ENCODE peak calls at places on chromosomes 5 and 9, in ten cellular contexts. P is WERI-Rb-1; I is CD8-positive, alpha-beta T cell; B is uterus; G is activated CD4-positive, CD25-positive, alpha-beta regulatory T cell treated with anti-CD3 and anti-CD28 coated beads, Interleukin-2, amount 50 U/mL, for 72 hours; T is kidney glomerular epithelial cell; A is amniotic stem cell; K is GM10248; U is GM12878; W is stimulated activated CD8-positive, alpha-beta memory T cell treated with anti-CD3 and anti-CD28 coated beads, Interleukin-15, amount 100 ng/mL, for 24 hours. L is an unnamed sample.

GRCh38 chr5:134003957-134004625 is 684 bp downstream of the VDAC1 start:
- DNase-seq in P (peak; percentile 36), I (peak; percentile 30), B (peak; percentile 65), G (peak; percentile 67), T (peak; percentile 27), A (no peak), K (peak; percentile 76), U (no peak), W (peak; percentile 27), L (no peak)

GRCh38 chr5:28403846-28404245 is 1365.5 kb upstream of the CDH9 start:
- DNase-seq in P (no peak), I (no peak), B (no peak), G (no peak), T (peak; percentile 33), A (no peak), K (no peak), U (no peak), W (no peak), L (no peak)

GRCh38 chr9:73655363-73655762 is 503.7 kb downstream of the ANXA1 start:
- DNase-seq in P (no peak), I (no peak), B (no peak), G (no peak), T (no peak), A (no peak), K (no peak), U (no peak), W (no peak), L (no peak)

GRCh38 chr5:141747646-141748229 is 65.7 kb upstream of the ARAP3 start:
- DNase-seq in P (no peak), I (no peak), B (no peak), G (no peak), T (no peak), A (no peak), K (peak; percentile 55), U (no peak), W (no peak), L (no peak)

GRCh38 chr5:112554089-112554977 is 135.3 kb upstream of the EPB41L4A start:
- DNase-seq in P (no peak), I (no peak), B (no peak), G (no peak), T (no peak), A (no peak), K (no peak), U (no peak), W (no peak), L (no peak)

GRCh38 chr5:42426036-42426435 is 2.8 kb downstream of the GHR start:
- DNase-seq in P (no peak), I (no peak), B (no peak), G (no peak), T (no peak), A (no peak), K (no peak), U (no peak), W (no peak), L (no peak)

GRCh38 chr9:7461791-7462190 is 337.8 kb downstream of the DMAC1 start:
- DNase-seq in P (no peak), I (no peak), B (no peak), G (no peak), T (no peak), A (no peak), K (no peak), U (no peak), W (no peak), L (no peak)

GRCh38 chr9:93149361-93149760 is 15.3 kb upstream of the NINJ1 start:
- DNase-seq in P (no peak), I (no peak), B (no peak), G (no peak), T (no peak), A (no peak), K (no peak), U (no peak), W (no peak), L (no peak)

GRCh38 chr5:56206126-56206525 is 27.0 kb downstream of the ANKRD55 start:
- DNase-seq in P (no peak), I (no peak), B (no peak), G (no peak), T (no peak), A (no peak), K (no peak), U (no peak), W (no peak), L (no peak)

GRCh38 chr5:177447611-177448243 is 1.1 kb downstream of the PRR7 start:
- DNase-seq in P (no peak), I (no peak), B (peak; percentile 41), G (peak; percentile 31), T (peak; percentile 87), A (peak; percentile 44), K (no peak), U (no peak), W (no peak), L (no peak)

GRCh38 chr9:128532581-128532980 is 19.8 kb upstream of the SPTAN1 start:
- DNase-seq in P (no peak), I (no peak), B (no peak), G (no peak), T (no peak), A (no peak), K (no peak), U (no peak), W (no peak), L (no peak)

GRCh38 chr9:110389148-110389783 is 51.6 kb upstream of the TXNDC8 start:
- DNase-seq in P (no peak), I (no peak), B (no peak), G (no peak), T (no peak), A (no peak), K (no peak), U (no peak), W (no peak), L (no peak)

GRCh38 chr9:92325991-92326500 is 293 bp downstream of the CENPP start:
- DNase-seq in P (peak; percentile 40), I (no peak), B (no peak), G (no peak), T (peak; percentile 2), A (no peak), K (no peak), U (no peak), W (no peak), L (no peak)

GRCh38 chr5:109656829-109657228 is 32.9 kb upstream of the MAN2A1 start:
- DNase-seq in P (no peak), I (peak; percentile 27), B (no peak), G (no peak), T (no peak), A (peak; percentile 38), K (no peak), U (no peak), W (no peak), L (peak; percentile 3)

GRCh38 chr9:71271602-71272001 is 150.2 kb upstream of the TRPM3 start:
- DNase-seq in P (no peak), I (no peak), B (no peak), G (no peak), T (no peak), A (no peak), K (no peak), U (no peak), W (no peak), L (no peak)

GRCh38 chr5:67315082-67315801 is 118.6 kb upstream of the CD180 start:
- DNase-seq in P (no peak), I (no peak), B (no peak), G (no peak), T (peak; percentile 81), A (peak; percentile 48), K (no peak), U (no peak), W (no peak), L (no peak)

GRCh38 chr5:9494321-9494720 is 51.6 kb downstream of the SEMA5A start:
- DNase-seq in P (no peak), I (no peak), B (no peak), G (no peak), T (no peak), A (no peak), K (no peak), U (no peak), W (no peak), L (no peak)

GRCh38 chr5:130164966-130165365 is 260.7 kb downstream of the CHSY3 start:
- DNase-seq in P (no peak), I (no peak), B (no peak), G (no peak), T (no peak), A (no peak), K (no peak), U (no peak), W (no peak), L (no peak)

GRCh38 chr9:7760014-7760415 is 39.6 kb downstream of the DMAC1 start:
- DNase-seq in P (no peak), I (no peak), B (no peak), G (no peak), T (no peak), A (no peak), K (no peak), U (no peak), W (no peak), L (no peak)

GRCh38 chr5:139422307-139422893 is 16.9 kb downstream of the DNAJC18 start:
- DNase-seq in P (peak; percentile 51), I (peak; percentile 50), B (no peak), G (no peak), T (peak; percentile 64), A (no peak), K (peak; percentile 85), U (no peak), W (no peak), L (no peak)

GRCh38 chr5:68049053-68049713 is 166.4 kb upstream of the PIK3R1 start:
- DNase-seq in P (no peak), I (no peak), B (no peak), G (no peak), T (no peak), A (no peak), K (no peak), U (no peak), W (no peak), L (no peak)

GRCh38 chr5:57824047-57824446 is 341.4 kb upstream of the ACTBL2 start:
- DNase-seq in P (no peak), I (no peak), B (no peak), G (no peak), T (peak; percentile 99), A (no peak), K (no peak), U (no peak), W (no peak), L (no peak)

GRCh38 chr5:181152406-181152805 is 5.0 kb downstream of the OR2V2 start:
- DNase-seq in P (no peak), I (no peak), B (no peak), G (no peak), T (no peak), A (no peak), K (no peak), U (no peak), W (no peak), L (no peak)

GRCh38 chr5:53480474-53481353 is at the start of gene FST:
- DNase-seq in P (peak; percentile 18), I (no peak), B (peak; percentile 15), G (no peak), T (no peak), A (peak; percentile 41), K (peak; percentile 38), U (no peak), W (no peak), L (no peak)

GRCh38 chr9:129932303-129933151 is 97.3 kb downstream of the USP20 start:
- DNase-seq in P (no peak), I (no peak), B (no peak), G (no peak), T (no peak), A (no peak), K (no peak), U (peak; percentile 47), W (no peak), L (no peak)

GRCh38 chr5:136285501-136285900 is 79.8 kb downstream of the TRPC7 start:
- DNase-seq in P (no peak), I (no peak), B (no peak), G (no peak), T (no peak), A (no peak), K (no peak), U (no peak), W (no peak), L (no peak)

GRCh38 chr5:138955672-138956295 is 80.6 kb upstream of the LRRTM2 start:
- DNase-seq in P (no peak), I (no peak), B (no peak), G (no peak), T (peak; percentile 16), A (no peak), K (no peak), U (no peak), W (no peak), L (no peak)

GRCh38 chr9:19408693-19409405 is at the start of gene ACER2:
- DNase-seq in P (peak; percentile 96), I (peak; percentile 93), B (peak; percentile 97), G (peak; percentile 92), T (peak; percentile 53), A (peak; percentile 38), K (peak; percentile 98), U (peak; percentile 66), W (peak; percentile 93), L (peak; percentile 70)